ENCODE peak calls at places on chromosomes 7 and 10, in nine cellular contexts. A is hippocampal formation; V is EH; U is left cardiac atrium; S is nephron progenitor cell; H is Daoy; D is C1 segment of cervical spinal cord; I is NCI-H1417; T is stimulated activated CD8-positive, alpha-beta memory T cell treated with anti-CD3 and anti-CD28 coated beads, Interleukin-4, amount 100 ng/mL, for 24 hours. W is an unnamed sample.

GRCh38 chr10:70773965-70774809 is 11.0 kb downstream of the TBATA start:
- DNase-seq in H (no peak), I (no peak), V (no peak), U (no peak), S (no peak), D (no peak), A (no peak), T (no peak), W (no peak)

GRCh38 chr7:127392182-127392565 is 334 bp downstream of the ZNF800 start:
- DNase-seq in T (peak), I (peak), D (no peak), U (peak), A (no peak), S (peak), V (peak), H (peak), W (no peak)

GRCh38 chr7:102152672-102153585 is 133.7 kb upstream of the SH2B2 start:
- DNase-seq in H (peak), I (no peak), D (no peak), S (no peak), A (no peak), V (peak), T (no peak), U (peak), W (no peak)

GRCh38 chr7:139644191-139644590 is 120.7 kb downstream of the CLEC2L start:
- DNase-seq in U (no peak), A (no peak), D (no peak), V (no peak), S (no peak), I (no peak), H (no peak), T (no peak), W (no peak)

GRCh38 chr7:1567082-1567771 is 2.6 kb downstream of the PSMG3 start:
- DNase-seq in H (peak), S (no peak), I (no peak), V (peak), D (no peak), U (no peak), T (no peak), A (no peak), W (no peak)

GRCh38 chr7:135672560-135673359 is 10.4 kb downstream of the STMP1 start:
- DNase-seq in I (peak), V (peak), D (no peak), T (no peak), H (peak), U (no peak), S (no peak), A (peak), W (no peak)

GRCh38 chr7:133859871-133860427 is 267.2 kb upstream of the LRGUK start:
- DNase-seq in A (no peak), T (no peak), V (no peak), S (no peak), D (no peak), H (no peak), I (no peak), U (no peak), W (no peak)

GRCh38 chr7:78499283-78499682 is 700.7 kb downstream of the PHTF2 start:
- DNase-seq in A (no peak), I (no peak), U (no peak), T (no peak), S (no peak), D (no peak), V (peak), H (no peak), W (no peak)

GRCh38 chr10:560314-560992 is 129.0 kb downstream of the DIP2C start:
- DNase-seq in V (no peak), U (no peak), H (no peak), A (no peak), T (no peak), S (no peak), D (no peak), I (no peak), W (no peak)

GRCh38 chr10:24952146-24952700 is at the start of gene PRTFDC1:
- DNase-seq in H (peak), D (no peak), U (peak), T (peak), V (peak), I (peak), A (peak), S (peak), W (peak)

W was measured in ovary.